ENCODE peak calls at places on chromosomes 11 and 22, in seven cellular contexts. G, U, O, D, H, F and J are unnamed samples. For H3K27me3, the result is how much of the 10 kb centered on the place peaks cover.

GRCh38 chr11:15289718-15290117 is 175.0 kb downstream of the INSC start:
- DNase-seq in G (no peak), O (no peak), H (no peak), D (no peak), U (no peak), F (no peak), J (no peak)

GRCh38 chr22:23042179-23042578 is 28.1 kb upstream of the GNAZ start:
- DNase-seq in O (no peak), D (no peak), F (no peak), H (no peak), G (no peak), U (no peak), J (no peak)

GRCh38 chr22:46139895-46140350 is 10.4 kb upstream of the PPARA start:
- DNase-seq in O (no peak), H (no peak), U (no peak), F (peak), G (no peak), D (no peak), J (no peak)

GRCh38 chr11:82756765-82757650 is 23.3 kb upstream of the FAM181B start:
- DNase-seq in H (no peak), G (no peak), D (no peak), O (no peak), U (no peak), F (no peak), J (no peak)

GRCh38 chr11:99911116-99911515 is 776.0 kb upstream of the ARHGAP42 start:
- DNase-seq in G (no peak), D (no peak), U (no peak), H (no peak), O (no peak), F (no peak), J (no peak)

GRCh38 chr22:31692186-31692886 is 30.3 kb upstream of the PISD start:
- DNase-seq in G (no peak), U (no peak), D (no peak), F (no peak), H (peak), O (no peak), J (no peak)

GRCh38 chr11:64959498-64959897 is 12.4 kb downstream of the MAJIN start:
- DNase-seq in F (no peak), U (no peak), G (no peak), H (peak), D (no peak), O (no peak), J (no peak)

GRCh38 chr11:32172771-32173170 is 81.9 kb downstream of the RCN1 start:
- DNase-seq in G (no peak), D (no peak), U (no peak), H (no peak), O (no peak), F (no peak), J (no peak)

GRCh38 chr22:47615051-47615450 is 852.6 kb downstream of the TBC1D22A start:
- DNase-seq in O (no peak), G (peak), D (peak), U (no peak), H (no peak), F (no peak), J (no peak)

GRCh38 chr22:23745780-23746179 is 5.1 kb downstream of the ZNF70 start:
- DNase-seq in F (no peak), O (no peak), D (no peak), G (no peak), U (no peak), H (no peak), J (no peak)

GRCh38 chr11:77851513-77851912 is 30.6 kb downstream of the AAMDC start:
- DNase-seq in U (no peak), H (no peak), F (no peak), D (no peak), O (no peak), G (no peak), J (no peak)

GRCh38 chr11:130022799-130023198 is 20.2 kb upstream of the PRDM10 start:
- DNase-seq in D (no peak), H (no peak), U (no peak), F (no peak), G (no peak), O (no peak), J (no peak)

GRCh38 chr11:63476618-63477017 is 14.3 kb downstream of the PLAAT5 start:
- DNase-seq in G (no peak), D (no peak), O (no peak), H (no peak), F (no peak), U (no peak), J (no peak)

GRCh38 chr11:134413334-134414035 is 1.4 kb upstream of the B3GAT1 start:
- DNase-seq in O (no peak), H (no peak), U (no peak), G (peak), D (no peak), F (no peak), J (no peak)

GRCh38 chr22:39545310-39546063 is 12.9 kb upstream of the RPS19BP1 start:
- DNase-seq in H (peak), D (no peak), G (peak), U (no peak), F (no peak), O (peak), J (no peak)

GRCh38 chr22:39543095-39543494 is 10.5 kb upstream of the RPS19BP1 start:
- DNase-seq in O (no peak), D (no peak), H (no peak), F (no peak), G (peak), U (no peak), J (no peak)

GRCh38 chr22:39546064-39546365 is 13.5 kb upstream of the RPS19BP1 start:
- DNase-seq in F (no peak), O (no peak), H (no peak), U (no peak), G (no peak), D (no peak), J (no peak)

GRCh38 chr22:39546889-39547586 is 14.5 kb upstream of the RPS19BP1 start:
- DNase-seq in G (no peak), H (peak), F (no peak), O (peak), D (no peak), U (no peak), J (no peak)

DNA sequence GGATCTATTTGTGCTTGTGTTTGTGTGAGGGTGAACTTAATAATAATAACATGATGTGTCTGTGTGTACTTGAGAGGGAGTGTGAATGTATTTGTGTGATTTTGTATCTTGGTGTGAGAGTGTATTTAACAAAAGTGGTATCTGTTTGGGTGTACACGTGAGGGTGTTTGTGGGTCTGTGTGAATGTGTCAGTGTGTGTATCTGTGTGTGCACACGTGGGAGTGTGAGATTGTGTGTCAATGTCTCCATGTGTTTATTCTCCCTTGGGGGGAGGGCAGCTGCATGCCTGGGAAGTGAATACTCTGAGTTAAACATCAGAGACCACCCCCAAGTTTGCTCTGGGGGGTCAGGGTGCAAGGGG is 15.0 kb upstream of the RPS19BP1 start:
- DNase-seq in U (no peak), O (no peak), F (no peak), D (no peak), G (no peak), H (no peak), J (no peak)
- H3K27ac ChIP-seq in U (no peak), O (no peak), F (no peak), D (no peak), G (no peak), H (no peak), J (no peak)

GRCh38 chr11:43579919-43580276 is 100.6 kb upstream of the HSD17B12 start:
- DNase-seq in U (no peak), F (no peak), O (no peak), H (no peak), D (no peak), G (no peak), J (no peak)
- TF ChIP-seq CTCF in U (no peak), F (no peak), O (no peak), H (no peak), D (no peak), G (no peak), J (no peak)

GRCh38 chr11:76669901-76670474 is 559 bp downstream of the LRRC32 start:
- DNase-seq in U (peak), F (peak), D (peak), O (peak), G (no peak), H (no peak), J (peak)
- H3K27me3 ChIP-seq in U (under half), F (under half), D (under half), O (under half), G (under half), H (under half), J (under half)

DNA sequence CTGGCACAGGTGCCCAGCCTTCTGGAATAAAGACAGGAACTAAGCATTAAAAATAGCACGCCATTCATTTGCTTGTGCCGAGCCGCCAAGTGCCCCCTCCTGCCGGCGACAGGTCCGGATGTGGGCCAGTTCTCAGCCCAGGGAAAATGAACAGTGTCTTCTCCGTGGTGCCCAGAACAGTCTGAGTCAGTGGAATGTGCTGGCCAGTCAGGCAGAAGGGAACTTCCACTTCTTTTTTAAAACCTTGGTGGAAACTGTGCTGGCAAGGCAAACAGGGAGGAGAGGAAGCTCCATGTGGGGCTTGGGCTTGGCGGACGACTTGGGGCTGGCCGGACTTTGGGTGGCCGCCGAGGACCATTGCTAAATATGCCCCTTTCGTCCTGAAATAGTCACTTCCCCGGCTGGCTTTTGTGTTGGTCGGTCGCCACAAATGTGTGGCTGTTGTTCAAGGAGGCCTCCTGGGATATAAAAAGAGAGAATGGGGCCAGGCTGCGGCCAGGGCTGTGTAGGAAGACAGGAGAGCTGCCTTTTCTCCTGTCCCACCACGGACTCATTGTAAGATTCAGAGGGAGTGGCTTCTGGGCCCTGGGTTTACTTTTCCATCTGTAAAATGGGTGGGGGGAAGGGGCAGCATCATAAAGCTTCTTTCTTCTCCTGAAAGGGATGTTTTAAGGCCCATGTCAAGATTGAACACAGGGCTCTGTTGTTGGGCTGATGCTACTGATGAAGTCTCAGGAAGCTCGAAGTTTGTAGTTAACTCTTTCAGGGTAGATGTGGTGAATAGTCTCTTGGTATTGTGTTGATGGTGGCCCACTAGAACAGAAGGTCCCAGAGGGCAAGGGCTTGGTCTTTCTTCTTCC is 101.0 kb downstream of the PTPRJ start:
- DNase-seq in O (peak), H (peak), F (peak), D (no peak), G (no peak), U (no peak), J (peak)
- H3K27ac ChIP-seq in O (peak), H (no peak), F (peak), D (no peak), G (no peak), U (peak), J (peak)

GRCh38 chr11:67098799-67099198 is 20.3 kb upstream of the KDM2A start:
- DNase-seq in F (peak), U (peak), G (no peak), H (no peak), D (no peak), O (no peak), J (no peak)

GRCh38 chr11:67099841-67100324 is 19.2 kb upstream of the KDM2A start:
- DNase-seq in D (no peak), H (no peak), U (peak), O (no peak), G (no peak), F (no peak), J (no peak)

GRCh38 chr11:67090717-67091116 is 28.3 kb upstream of the KDM2A start:
- DNase-seq in G (no peak), O (no peak), D (no peak), F (no peak), U (no peak), H (no peak), J (no peak)

GRCh38 chr11:67095214-67095507 is 23.9 kb upstream of the KDM2A start:
- DNase-seq in O (no peak), G (no peak), F (no peak), U (no peak), H (no peak), D (no peak), J (no peak)
- TF ChIP-seq CTCF in O (no peak), G (peak), F (no peak), U (no peak), H (no peak), D (no peak), J (no peak)

DNA sequence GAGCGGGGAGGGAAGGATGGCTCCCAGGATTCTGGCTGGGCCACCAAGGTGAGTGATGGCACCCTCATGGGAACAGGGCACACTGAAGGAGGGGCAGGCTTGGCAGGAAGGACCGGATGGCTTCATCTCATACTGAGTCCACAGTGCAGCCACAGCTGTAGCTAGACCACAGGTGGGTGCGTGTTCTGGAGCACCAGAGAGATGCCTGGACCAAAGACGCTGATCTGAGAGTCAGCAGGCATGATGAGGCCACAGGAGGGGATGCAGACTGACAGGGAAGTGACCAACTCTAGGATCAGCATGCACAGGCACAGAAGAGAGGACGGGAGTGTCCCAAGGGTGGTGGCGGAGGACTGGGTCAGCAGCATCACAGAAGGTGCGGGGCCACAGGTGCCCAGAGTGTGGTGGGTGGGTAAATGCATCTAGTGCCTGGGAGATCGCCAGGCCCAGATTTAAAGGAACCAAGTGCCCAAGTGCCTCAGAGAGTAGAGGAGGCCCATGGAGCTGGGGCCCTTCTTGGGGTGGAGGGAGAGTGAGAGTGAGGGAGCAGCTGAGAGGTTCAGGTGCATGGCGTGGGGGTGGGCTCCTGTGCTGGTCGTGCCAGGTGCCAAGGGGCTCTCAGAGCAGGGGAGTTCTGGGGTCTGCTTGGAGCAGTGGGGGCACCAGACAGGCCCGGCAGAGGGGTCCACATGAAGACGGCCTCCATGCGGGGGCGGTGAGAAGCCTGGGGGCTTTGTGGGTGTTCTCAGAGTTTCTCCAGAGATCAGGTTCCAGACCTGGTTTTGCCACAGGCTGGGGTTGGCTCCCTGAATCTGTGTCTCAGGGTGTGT is 113.7 kb downstream of the CEP164 start:
- DNase-seq in D (no peak), O (no peak), U (no peak), G (no peak), H (no peak), F (no peak), J (no peak)
- H3K27me3 ChIP-seq in D (under half), O (under half), U (under half), G (under half), H (under half), F (under half), J (under half)